ENCODE peak calls at places on chromosomes 2 and 18, in ten cellular contexts. W, P, X, H, K, Y, F, L, Q and G are unnamed samples.

GRCh38 chr18:50629148-50629631 is 69.3 kb downstream of the MAPK4 start:
- DNase-seq in Y (no peak), H (no peak), L (no peak), X (no peak), Q (no peak), F (no peak), P (no peak), W (no peak), K (no peak), G (no peak)

GRCh38 chr2:98472132-98472650 is 27.5 kb downstream of the INPP4A start:
- DNase-seq in H (no peak), L (no peak), F (no peak), W (no peak), Y (no peak), X (no peak), K (no peak), Q (no peak), P (no peak), G (no peak)

GRCh38 chr18:24771300-24771699 is 310.9 kb downstream of the HRH4 start:
- DNase-seq in X (no peak), H (no peak), F (no peak), Y (no peak), L (no peak), W (no peak), Q (no peak), K (no peak), P (no peak), G (no peak)

GRCh38 chr2:14944562-14945346 is 312.2 kb downstream of the LRATD1 start:
- DNase-seq in X (no peak), Y (no peak), L (no peak), F (no peak), K (no peak), Q (no peak), W (no peak), P (no peak), H (no peak), G (no peak)

GRCh38 chr2:124035001-124035400 is 9.9 kb downstream of the CNTNAP5 start:
- DNase-seq in H (no peak), Q (no peak), L (no peak), F (no peak), Y (no peak), K (no peak), X (no peak), P (no peak), W (no peak), G (no peak)

GRCh38 chr2:147030966-147031760 is 813.7 kb upstream of the ACVR2A start:
- DNase-seq in W (no peak), L (no peak), H (no peak), P (no peak), F (peak), K (no peak), X (no peak), Q (no peak), Y (no peak), G (no peak)

GRCh38 chr2:58667137-58667774 is 426.1 kb upstream of the FANCL start:
- DNase-seq in Q (no peak), L (no peak), K (no peak), W (no peak), X (no peak), H (no peak), Y (no peak), F (no peak), P (no peak), G (no peak)

GRCh38 chr18:28013064-28013463 is 163.9 kb downstream of the CDH2 start:
- DNase-seq in W (no peak), P (no peak), K (no peak), X (no peak), H (peak), Y (no peak), F (peak), Q (no peak), L (no peak), G (no peak)

GRCh38 chr18:23816740-23817139 is 127.5 kb downstream of the LAMA3 start:
- DNase-seq in H (no peak), Y (peak), P (no peak), F (no peak), W (no peak), K (no peak), X (no peak), L (no peak), Q (no peak), G (no peak)

GRCh38 chr2:197576631-197577030 is 60.8 kb downstream of the MOB4 start:
- DNase-seq in H (no peak), Y (no peak), P (no peak), K (no peak), X (no peak), L (no peak), Q (peak), F (peak), W (peak), G (no peak)

GRCh38 chr2:219252900-219253752 is at the start of gene TUBA4B:
- DNase-seq in L (peak), K (no peak), X (no peak), H (no peak), W (peak), Q (no peak), Y (peak), F (no peak), P (peak), G (peak)

GRCh38 chr18:5841518-5841917 is 53.8 kb downstream of the TMEM200C start:
- DNase-seq in P (no peak), F (no peak), H (no peak), K (no peak), Y (no peak), Q (no peak), W (no peak), X (no peak), L (no peak), G (no peak)

GRCh38 chr2:46490521-46491141 is 11.3 kb downstream of the TMEM247 start:
- DNase-seq in W (no peak), F (peak), P (no peak), Y (peak), H (peak), K (no peak), X (no peak), L (no peak), Q (no peak), G (no peak)